ENCODE peak calls at places on chromosomes 11 and 22, in six cellular contexts. X is mucosa of descending colon, J is Calu3, U is HFF-Myc, Y is spleen, T is brain microvascular endothelial cell. H is an unnamed sample.

GRCh38 chr22:25448435-25449051 is 115.9 kb upstream of the GRK3 start:
- DNase-seq in X (peak), J (peak), U (no peak), Y (no peak), T (peak), H (no peak)

GRCh38 chr22:45968751-45969413 is 8.1 kb downstream of the WNT7B start:
- DNase-seq in X (no peak), J (peak), U (peak), Y (no peak), T (peak), H (no peak)

GRCh38 chr11:81007046-81007445 is 1566.2 kb upstream of the TENM4 start:
- DNase-seq in X (no peak), J (no peak), U (no peak), Y (no peak), T (peak), H (no peak)

GRCh38 chr11:117456027-117456720 is 128.5 kb downstream of the CEP164 start:
- DNase-seq in X (no peak), J (no peak), U (no peak), Y (no peak), T (no peak), H (no peak)

GRCh38 chr22:26939466-26939865 is 282.1 kb downstream of the MIAT start:
- DNase-seq in X (no peak), J (no peak), U (no peak), Y (no peak), T (no peak), H (no peak)

GRCh38 chr11:130435671-130436070 is 7.3 kb upstream of the ADAMTS8 start:
- DNase-seq in X (no peak), J (no peak), U (no peak), Y (no peak), T (peak), H (no peak)

GRCh38 chr11:65806972-65807371 is 20.1 kb downstream of the OVOL1 start:
- DNase-seq in X (no peak), J (no peak), U (no peak), Y (no peak), T (no peak), H (no peak)

GRCh38 chr11:73185680-73186293 is 32.3 kb upstream of the P2RY2 start:
- DNase-seq in X (no peak), J (no peak), U (no peak), Y (no peak), T (peak), H (no peak)

GRCh38 chr11:31825453-31826391 is 14.6 kb upstream of the PAX6 start:
- DNase-seq in X (no peak), J (no peak), U (no peak), Y (no peak), T (no peak), H (peak)

GRCh38 chr11:2484576-2485125 is 39.8 kb downstream of the KCNQ1 start:
- DNase-seq in X (no peak), J (no peak), U (no peak), Y (no peak), T (no peak), H (no peak)

GRCh38 chr11:129738242-129738641 is 77.4 kb upstream of the TMEM45B start:
- DNase-seq in X (no peak), J (no peak), U (no peak), Y (no peak), T (no peak), H (no peak)

GRCh38 chr11:122628691-122629555 is 26.6 kb upstream of the UBASH3B start:
- DNase-seq in X (peak), J (peak), U (no peak), Y (peak), T (peak), H (peak)

GRCh38 chr11:111631666-111632039 is 29.4 kb downstream of the SIK2 start:
- DNase-seq in X (no peak), J (no peak), U (peak), Y (no peak), T (peak), H (no peak)

GRCh38 chr11:102802341-102802740 is 4.4 kb upstream of the MMP1 start:
- DNase-seq in X (no peak), J (no peak), U (peak), Y (no peak), T (peak), H (no peak)

GRCh38 chr22:42396621-42397331 is 35.4 kb downstream of the NFAM1 start:
- DNase-seq in X (peak), J (no peak), U (no peak), Y (peak), T (no peak), H (no peak)

GRCh38 chr11:24249921-24250320 is 246.9 kb upstream of the LUZP2 start:
- DNase-seq in X (no peak), J (no peak), U (no peak), Y (no peak), T (no peak), H (no peak)

GRCh38 chr22:49962751-49963646 is 2.4 kb downstream of the PIM3 start:
- DNase-seq in X (peak), J (peak), U (no peak), Y (peak), T (no peak), H (no peak)

GRCh38 chr22:24695958-24696511 is 78.5 kb downstream of the PIWIL3 start:
- DNase-seq in X (peak), J (no peak), U (no peak), Y (no peak), T (peak), H (no peak)

GRCh38 chr11:133347988-133348387 is 184.3 kb downstream of the OPCML start:
- DNase-seq in X (no peak), J (no peak), U (no peak), Y (no peak), T (no peak), H (no peak)

GRCh38 chr11:128790200-128790599 is 76.9 kb downstream of the KCNJ1 start:
- DNase-seq in X (no peak), J (peak), U (no peak), Y (no peak), T (peak), H (peak)

GRCh38 chr22:26577081-26577480 is 12.9 kb downstream of the TPST2 start:
- DNase-seq in X (no peak), J (no peak), U (no peak), Y (peak), T (no peak), H (no peak)

GRCh38 chr11:130947889-130948288 is 31.6 kb upstream of the SNX19 start:
- DNase-seq in X (no peak), J (no peak), U (no peak), Y (no peak), T (no peak), H (no peak)

DNA sequence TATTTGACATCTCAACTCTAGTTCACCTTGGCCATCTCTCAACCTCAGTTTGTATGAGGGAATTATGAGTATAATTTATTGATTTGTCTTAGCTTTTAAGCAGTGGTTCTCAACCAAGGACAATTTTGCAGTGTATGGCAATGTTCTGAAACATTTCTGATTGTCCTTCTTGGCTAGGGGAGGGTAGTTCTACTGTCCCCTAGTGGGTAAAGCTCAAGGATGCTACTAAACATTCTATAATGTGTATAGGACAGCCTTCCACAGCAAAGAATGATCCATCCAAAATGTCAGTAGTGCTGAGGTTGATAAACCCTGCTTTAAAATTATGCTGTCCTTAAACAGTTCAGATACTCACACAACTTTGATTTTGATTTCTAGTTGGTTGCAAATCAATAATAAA is 78.1 kb upstream of the ALKBH3 start:
- DNase-seq in X (no peak), J (no peak), U (no peak), Y (no peak), T (no peak), H (no peak)
- TF ChIP-seq CTCF in X (no peak), J (peak), U (peak), Y (no peak), T (peak), H (peak)

GRCh38 chr11:91686700-91687099 is 537.9 kb upstream of the FAT3 start:
- DNase-seq in X (no peak), J (no peak), U (no peak), Y (no peak), T (no peak), H (no peak)

GRCh38 chr11:91694331-91694730 is 530.3 kb upstream of the FAT3 start:
- DNase-seq in X (no peak), J (no peak), U (no peak), Y (no peak), T (no peak), H (no peak)

GRCh38 chr11:91688672-91689071 is 535.9 kb upstream of the FAT3 start:
- DNase-seq in X (no peak), J (no peak), U (no peak), Y (no peak), T (no peak), H (no peak)

GRCh38 chr11:91691872-91692271 is 532.7 kb upstream of the FAT3 start:
- DNase-seq in X (no peak), J (no peak), U (no peak), Y (no peak), T (no peak), H (no peak)
- TF ChIP-seq CTCF in X (no peak), J (no peak), U (no peak), Y (no peak), T (no peak), H (no peak)

GRCh38 chr11:76237914-76238313 is 31.6 kb upstream of the WNT11 start:
- DNase-seq in X (peak), J (peak), U (peak), Y (no peak), T (no peak), H (no peak)
- TF ChIP-seq CTCF in X (no peak), J (no peak), U (peak), Y (no peak), T (peak), H (peak)

DNA sequence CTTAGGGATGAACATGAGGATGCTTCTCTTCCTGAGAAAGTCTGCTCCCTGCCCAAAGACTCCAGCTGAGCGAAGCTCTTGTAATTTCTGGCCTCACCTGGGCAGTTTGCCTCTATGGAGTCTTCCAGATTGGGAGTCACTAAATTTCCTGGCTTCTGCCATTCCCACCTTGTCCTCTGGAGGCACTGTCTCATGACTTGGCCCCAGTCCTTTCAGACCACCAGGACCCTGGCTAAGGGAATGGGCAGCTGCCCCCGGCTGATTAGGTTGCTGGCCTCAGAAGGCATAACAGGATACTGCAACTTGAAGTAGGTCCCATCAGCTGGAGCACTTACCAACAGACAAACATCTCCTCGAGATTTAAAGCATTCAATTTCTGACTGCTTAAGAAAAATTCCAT is 128.1 kb upstream of the SPON1 start:
- DNase-seq in X (no peak), J (no peak), U (no peak), Y (no peak), T (no peak), H (peak)
- TF ChIP-seq CTCF in X (no peak), J (peak), U (peak), Y (no peak), T (peak), H (peak)

H was measured in neural crest cell.